ENCODE peak calls at places on chromosomes 3 and 15, in nine cellular contexts. One of them, this sample, is unnamed.

GRCh38 chr3:149955449-149955848 is 15.2 kb downstream of the PFN2 start:
- DNase-seq in NCI-H1105: no peak
- DNase-seq in AG09319: no peak
- DNase-seq in stimulated activated CD4-positive, alpha-beta T cell treated with anti-CD3 and anti-CD28 coated beads, Interleukin-4, amount 100 ng/mL, for 1 hour: no peak
- DNase-seq in upper lobe of right lung: no peak
- DNase-seq in cortex of kidney: no peak
- DNase-seq in AG09309: no peak
- DNase-seq in stimulated activated CD8-positive, alpha-beta memory T cell treated with anti-CD3 and anti-CD28 coated beads, Interleukin-15, amount 100 ng/mL, for 24 hours: no peak
- DNase-seq in non-pigmented ciliary epithelial cell: no peak
- DNase-seq in this sample: no peak

GRCh38 chr3:9727041-9727595 is 4.4 kb upstream of the BRPF1 start:
- DNase-seq in upper lobe of right lung: no peak
- DNase-seq in stimulated activated CD4-positive, alpha-beta T cell treated with anti-CD3 and anti-CD28 coated beads, Interleukin-4, amount 100 ng/mL, for 1 hour: peak; percentile 48
- DNase-seq in AG09319: no peak
- DNase-seq in non-pigmented ciliary epithelial cell: no peak
- DNase-seq in stimulated activated CD8-positive, alpha-beta memory T cell treated with anti-CD3 and anti-CD28 coated beads, Interleukin-15, amount 100 ng/mL, for 24 hours: no peak
- DNase-seq in cortex of kidney: no peak
- DNase-seq in AG09309: no peak
- DNase-seq in NCI-H1105: no peak
- DNase-seq in this sample: no peak

GRCh38 chr3:17579289-17580031 is 163.0 kb downstream of the TBC1D5 start:
- DNase-seq in AG09319: no peak
- DNase-seq in stimulated activated CD8-positive, alpha-beta memory T cell treated with anti-CD3 and anti-CD28 coated beads, Interleukin-15, amount 100 ng/mL, for 24 hours: no peak
- DNase-seq in NCI-H1105: no peak
- DNase-seq in non-pigmented ciliary epithelial cell: no peak
- DNase-seq in upper lobe of right lung: no peak
- DNase-seq in cortex of kidney: no peak
- DNase-seq in stimulated activated CD4-positive, alpha-beta T cell treated with anti-CD3 and anti-CD28 coated beads, Interleukin-4, amount 100 ng/mL, for 1 hour: no peak
- DNase-seq in AG09309: no peak
- DNase-seq in this sample: no peak

GRCh38 chr15:88661041-88661765 is 22.4 kb downstream of the ISG20 start:
- DNase-seq in AG09309: peak; percentile 11
- DNase-seq in cortex of kidney: no peak
- DNase-seq in stimulated activated CD8-positive, alpha-beta memory T cell treated with anti-CD3 and anti-CD28 coated beads, Interleukin-15, amount 100 ng/mL, for 24 hours: no peak
- DNase-seq in upper lobe of right lung: no peak
- DNase-seq in stimulated activated CD4-positive, alpha-beta T cell treated with anti-CD3 and anti-CD28 coated beads, Interleukin-4, amount 100 ng/mL, for 1 hour: no peak
- DNase-seq in NCI-H1105: no peak
- DNase-seq in non-pigmented ciliary epithelial cell: no peak
- DNase-seq in AG09319: peak; percentile 15
- DNase-seq in this sample: peak; percentile 44

GRCh38 chr3:152786977-152787681 is 47.8 kb upstream of the P2RY1 start:
- DNase-seq in stimulated activated CD4-positive, alpha-beta T cell treated with anti-CD3 and anti-CD28 coated beads, Interleukin-4, amount 100 ng/mL, for 1 hour: no peak
- DNase-seq in non-pigmented ciliary epithelial cell: no peak
- DNase-seq in AG09309: no peak
- DNase-seq in NCI-H1105: no peak
- DNase-seq in cortex of kidney: no peak
- DNase-seq in AG09319: no peak
- DNase-seq in stimulated activated CD8-positive, alpha-beta memory T cell treated with anti-CD3 and anti-CD28 coated beads, Interleukin-15, amount 100 ng/mL, for 24 hours: no peak
- DNase-seq in upper lobe of right lung: no peak
- DNase-seq in this sample: no peak

GRCh38 chr15:66614456-66615174 is 48.8 kb upstream of the LCTL start:
- DNase-seq in stimulated activated CD8-positive, alpha-beta memory T cell treated with anti-CD3 and anti-CD28 coated beads, Interleukin-15, amount 100 ng/mL, for 24 hours: no peak
- DNase-seq in stimulated activated CD4-positive, alpha-beta T cell treated with anti-CD3 and anti-CD28 coated beads, Interleukin-4, amount 100 ng/mL, for 1 hour: no peak
- DNase-seq in upper lobe of right lung: no peak
- DNase-seq in NCI-H1105: no peak
- DNase-seq in AG09309: no peak
- DNase-seq in non-pigmented ciliary epithelial cell: no peak
- DNase-seq in AG09319: no peak
- DNase-seq in cortex of kidney: no peak
- DNase-seq in this sample: no peak

GRCh38 chr3:74883690-74884089 is 269.2 kb upstream of the CNTN3 start:
- DNase-seq in AG09319: no peak
- DNase-seq in stimulated activated CD4-positive, alpha-beta T cell treated with anti-CD3 and anti-CD28 coated beads, Interleukin-4, amount 100 ng/mL, for 1 hour: no peak
- DNase-seq in stimulated activated CD8-positive, alpha-beta memory T cell treated with anti-CD3 and anti-CD28 coated beads, Interleukin-15, amount 100 ng/mL, for 24 hours: no peak
- DNase-seq in AG09309: peak; percentile 4
- DNase-seq in non-pigmented ciliary epithelial cell: no peak
- DNase-seq in cortex of kidney: no peak
- DNase-seq in upper lobe of right lung: no peak
- DNase-seq in NCI-H1105: no peak
- DNase-seq in this sample: peak; percentile 1

GRCh38 chr15:31012455-31012854 is 21.0 kb upstream of the MTMR10 start:
- DNase-seq in AG09309: no peak
- DNase-seq in stimulated activated CD8-positive, alpha-beta memory T cell treated with anti-CD3 and anti-CD28 coated beads, Interleukin-15, amount 100 ng/mL, for 24 hours: no peak
- DNase-seq in non-pigmented ciliary epithelial cell: no peak
- DNase-seq in NCI-H1105: no peak
- DNase-seq in stimulated activated CD4-positive, alpha-beta T cell treated with anti-CD3 and anti-CD28 coated beads, Interleukin-4, amount 100 ng/mL, for 1 hour: no peak
- DNase-seq in upper lobe of right lung: no peak
- DNase-seq in cortex of kidney: no peak
- DNase-seq in AG09319: no peak
- DNase-seq in this sample: no peak

GRCh38 chr15:40323953-40324937 is 753 bp downstream of the INAFM2 start:
- DNase-seq in stimulated activated CD4-positive, alpha-beta T cell treated with anti-CD3 and anti-CD28 coated beads, Interleukin-4, amount 100 ng/mL, for 1 hour: peak; percentile 36
- DNase-seq in NCI-H1105: no peak
- DNase-seq in AG09319: no peak
- DNase-seq in AG09309: no peak
- DNase-seq in stimulated activated CD8-positive, alpha-beta memory T cell treated with anti-CD3 and anti-CD28 coated beads, Interleukin-15, amount 100 ng/mL, for 24 hours: no peak
- DNase-seq in non-pigmented ciliary epithelial cell: no peak
- DNase-seq in cortex of kidney: no peak
- DNase-seq in upper lobe of right lung: peak; percentile 79
- DNase-seq in this sample: no peak

GRCh38 chr3:48569400-48569799 is 5.8 kb upstream of the UCN2 start:
- DNase-seq in AG09319: no peak
- DNase-seq in upper lobe of right lung: no peak
- DNase-seq in AG09309: no peak
- DNase-seq in NCI-H1105: no peak
- DNase-seq in stimulated activated CD8-positive, alpha-beta memory T cell treated with anti-CD3 and anti-CD28 coated beads, Interleukin-15, amount 100 ng/mL, for 24 hours: no peak
- DNase-seq in stimulated activated CD4-positive, alpha-beta T cell treated with anti-CD3 and anti-CD28 coated beads, Interleukin-4, amount 100 ng/mL, for 1 hour: no peak
- DNase-seq in cortex of kidney: no peak
- DNase-seq in non-pigmented ciliary epithelial cell: no peak
- DNase-seq in this sample: no peak

GRCh38 chr3:72848703-72849081 is 447 bp upstream of the SHQ1 start:
- DNase-seq in stimulated activated CD8-positive, alpha-beta memory T cell treated with anti-CD3 and anti-CD28 coated beads, Interleukin-15, amount 100 ng/mL, for 24 hours: no peak
- DNase-seq in upper lobe of right lung: no peak
- DNase-seq in AG09309: no peak
- DNase-seq in AG09319: no peak
- DNase-seq in NCI-H1105: peak; percentile 29
- DNase-seq in non-pigmented ciliary epithelial cell: no peak
- DNase-seq in stimulated activated CD4-positive, alpha-beta T cell treated with anti-CD3 and anti-CD28 coated beads, Interleukin-4, amount 100 ng/mL, for 1 hour: no peak
- DNase-seq in cortex of kidney: no peak
- DNase-seq in this sample: no peak

GRCh38 chr3:170003881-170004356 is 33.9 kb upstream of the GPR160 start:
- DNase-seq in AG09319: no peak
- DNase-seq in stimulated activated CD4-positive, alpha-beta T cell treated with anti-CD3 and anti-CD28 coated beads, Interleukin-4, amount 100 ng/mL, for 1 hour: no peak
- DNase-seq in NCI-H1105: no peak
- DNase-seq in upper lobe of right lung: no peak
- DNase-seq in AG09309: no peak
- DNase-seq in non-pigmented ciliary epithelial cell: no peak
- DNase-seq in cortex of kidney: no peak
- DNase-seq in stimulated activated CD8-positive, alpha-beta memory T cell treated with anti-CD3 and anti-CD28 coated beads, Interleukin-15, amount 100 ng/mL, for 24 hours: no peak
- DNase-seq in this sample: no peak

GRCh38 chr15:73744293-73744692 is 8.9 kb downstream of the INSYN1 start:
- DNase-seq in upper lobe of right lung: no peak
- DNase-seq in stimulated activated CD4-positive, alpha-beta T cell treated with anti-CD3 and anti-CD28 coated beads, Interleukin-4, amount 100 ng/mL, for 1 hour: no peak
- DNase-seq in cortex of kidney: no peak
- DNase-seq in AG09319: no peak
- DNase-seq in AG09309: no peak
- DNase-seq in non-pigmented ciliary epithelial cell: no peak
- DNase-seq in NCI-H1105: no peak
- DNase-seq in stimulated activated CD8-positive, alpha-beta memory T cell treated with anti-CD3 and anti-CD28 coated beads, Interleukin-15, amount 100 ng/mL, for 24 hours: no peak
- DNase-seq in this sample: no peak

GRCh38 chr3:40453933-40454332 is 3.2 kb upstream of the RPL14 start:
- DNase-seq in stimulated activated CD4-positive, alpha-beta T cell treated with anti-CD3 and anti-CD28 coated beads, Interleukin-4, amount 100 ng/mL, for 1 hour: no peak
- DNase-seq in stimulated activated CD8-positive, alpha-beta memory T cell treated with anti-CD3 and anti-CD28 coated beads, Interleukin-15, amount 100 ng/mL, for 24 hours: no peak
- DNase-seq in cortex of kidney: no peak
- DNase-seq in AG09319: no peak
- DNase-seq in non-pigmented ciliary epithelial cell: no peak
- DNase-seq in NCI-H1105: no peak
- DNase-seq in AG09309: no peak
- DNase-seq in upper lobe of right lung: no peak
- DNase-seq in this sample: no peak

GRCh38 chr3:122314467-122314866 is 10.6 kb upstream of the CSTA start:
- DNase-seq in stimulated activated CD8-positive, alpha-beta memory T cell treated with anti-CD3 and anti-CD28 coated beads, Interleukin-15, amount 100 ng/mL, for 24 hours: no peak
- DNase-seq in non-pigmented ciliary epithelial cell: no peak
- DNase-seq in AG09309: no peak
- DNase-seq in NCI-H1105: no peak
- DNase-seq in stimulated activated CD4-positive, alpha-beta T cell treated with anti-CD3 and anti-CD28 coated beads, Interleukin-4, amount 100 ng/mL, for 1 hour: no peak
- DNase-seq in AG09319: no peak
- DNase-seq in cortex of kidney: no peak
- DNase-seq in upper lobe of right lung: no peak
- DNase-seq in this sample: no peak

GRCh38 chr3:100782906-100783305 is 73.6 kb downstream of the TFG start:
- DNase-seq in upper lobe of right lung: no peak
- DNase-seq in cortex of kidney: no peak
- DNase-seq in stimulated activated CD4-positive, alpha-beta T cell treated with anti-CD3 and anti-CD28 coated beads, Interleukin-4, amount 100 ng/mL, for 1 hour: no peak
- DNase-seq in non-pigmented ciliary epithelial cell: no peak
- DNase-seq in AG09309: no peak
- DNase-seq in stimulated activated CD8-positive, alpha-beta memory T cell treated with anti-CD3 and anti-CD28 coated beads, Interleukin-15, amount 100 ng/mL, for 24 hours: no peak
- DNase-seq in AG09319: no peak
- DNase-seq in NCI-H1105: no peak
- DNase-seq in this sample: no peak

GRCh38 chr3:127000128-127000527 is 17.2 kb downstream of the PLXNA1 start:
- DNase-seq in AG09309: no peak
- DNase-seq in NCI-H1105: no peak
- DNase-seq in AG09319: no peak
- DNase-seq in cortex of kidney: no peak
- DNase-seq in upper lobe of right lung: no peak
- DNase-seq in stimulated activated CD4-positive, alpha-beta T cell treated with anti-CD3 and anti-CD28 coated beads, Interleukin-4, amount 100 ng/mL, for 1 hour: no peak
- DNase-seq in non-pigmented ciliary epithelial cell: no peak
- DNase-seq in stimulated activated CD8-positive, alpha-beta memory T cell treated with anti-CD3 and anti-CD28 coated beads, Interleukin-15, amount 100 ng/mL, for 24 hours: no peak
- DNase-seq in this sample: no peak

GRCh38 chr3:56157693-56158092 is 310.6 kb downstream of the ERC2 start:
- DNase-seq in NCI-H1105: no peak
- DNase-seq in AG09309: peak; percentile 29
- DNase-seq in non-pigmented ciliary epithelial cell: no peak
- DNase-seq in AG09319: no peak
- DNase-seq in stimulated activated CD8-positive, alpha-beta memory T cell treated with anti-CD3 and anti-CD28 coated beads, Interleukin-15, amount 100 ng/mL, for 24 hours: no peak
- DNase-seq in upper lobe of right lung: no peak
- DNase-seq in stimulated activated CD4-positive, alpha-beta T cell treated with anti-CD3 and anti-CD28 coated beads, Interleukin-4, amount 100 ng/mL, for 1 hour: no peak
- DNase-seq in cortex of kidney: no peak
- DNase-seq in this sample: no peak

GRCh38 chr15:83848315-83849050 is 194.6 kb downstream of the ADAMTSL3 start:
- DNase-seq in AG09319: peak; percentile 71
- DNase-seq in non-pigmented ciliary epithelial cell: peak; percentile 94
- DNase-seq in stimulated activated CD8-positive, alpha-beta memory T cell treated with anti-CD3 and anti-CD28 coated beads, Interleukin-15, amount 100 ng/mL, for 24 hours: no peak
- DNase-seq in stimulated activated CD4-positive, alpha-beta T cell treated with anti-CD3 and anti-CD28 coated beads, Interleukin-4, amount 100 ng/mL, for 1 hour: no peak
- DNase-seq in NCI-H1105: no peak
- DNase-seq in AG09309: peak; percentile 58
- DNase-seq in cortex of kidney: no peak
- DNase-seq in upper lobe of right lung: no peak
- DNase-seq in this sample: peak; percentile 31

GRCh38 chr15:60426870-60427528 is 29.2 kb upstream of the ANXA2 start:
- DNase-seq in AG09319: no peak
- DNase-seq in stimulated activated CD8-positive, alpha-beta memory T cell treated with anti-CD3 and anti-CD28 coated beads, Interleukin-15, amount 100 ng/mL, for 24 hours: no peak
- DNase-seq in cortex of kidney: no peak
- DNase-seq in stimulated activated CD4-positive, alpha-beta T cell treated with anti-CD3 and anti-CD28 coated beads, Interleukin-4, amount 100 ng/mL, for 1 hour: no peak
- DNase-seq in upper lobe of right lung: no peak
- DNase-seq in non-pigmented ciliary epithelial cell: no peak
- DNase-seq in AG09309: peak; percentile 45
- DNase-seq in NCI-H1105: no peak
- DNase-seq in this sample: no peak

GRCh38 chr15:55873024-55873745 is 120.2 kb downstream of the NEDD4 start:
- DNase-seq in AG09319: no peak
- DNase-seq in cortex of kidney: no peak
- DNase-seq in upper lobe of right lung: no peak
- DNase-seq in non-pigmented ciliary epithelial cell: no peak
- DNase-seq in AG09309: no peak
- DNase-seq in stimulated activated CD4-positive, alpha-beta T cell treated with anti-CD3 and anti-CD28 coated beads, Interleukin-4, amount 100 ng/mL, for 1 hour: no peak
- DNase-seq in NCI-H1105: no peak
- DNase-seq in stimulated activated CD8-positive, alpha-beta memory T cell treated with anti-CD3 and anti-CD28 coated beads, Interleukin-15, amount 100 ng/mL, for 24 hours: no peak
- DNase-seq in this sample: no peak

GRCh38 chr3:41498847-41499246 is 299.5 kb downstream of the CTNNB1 start:
- DNase-seq in cortex of kidney: no peak
- DNase-seq in AG09309: no peak
- DNase-seq in NCI-H1105: no peak
- DNase-seq in upper lobe of right lung: no peak
- DNase-seq in stimulated activated CD4-positive, alpha-beta T cell treated with anti-CD3 and anti-CD28 coated beads, Interleukin-4, amount 100 ng/mL, for 1 hour: no peak
- DNase-seq in stimulated activated CD8-positive, alpha-beta memory T cell treated with anti-CD3 and anti-CD28 coated beads, Interleukin-15, amount 100 ng/mL, for 24 hours: no peak
- DNase-seq in non-pigmented ciliary epithelial cell: no peak
- DNase-seq in AG09319: no peak
- DNase-seq in this sample: no peak

GRCh38 chr15:78570710-78571109 is 5.4 kb downstream of the CHRNA5 start:
- DNase-seq in stimulated activated CD8-positive, alpha-beta memory T cell treated with anti-CD3 and anti-CD28 coated beads, Interleukin-15, amount 100 ng/mL, for 24 hours: no peak
- DNase-seq in AG09309: no peak
- DNase-seq in non-pigmented ciliary epithelial cell: no peak
- DNase-seq in upper lobe of right lung: no peak
- DNase-seq in cortex of kidney: no peak
- DNase-seq in stimulated activated CD4-positive, alpha-beta T cell treated with anti-CD3 and anti-CD28 coated beads, Interleukin-4, amount 100 ng/mL, for 1 hour: no peak
- DNase-seq in NCI-H1105: no peak
- DNase-seq in AG09319: no peak
- DNase-seq in this sample: no peak

GRCh38 chr3:11095932-11096265 is 58.4 kb upstream of the HRH1 start:
- DNase-seq in stimulated activated CD4-positive, alpha-beta T cell treated with anti-CD3 and anti-CD28 coated beads, Interleukin-4, amount 100 ng/mL, for 1 hour: no peak
- DNase-seq in cortex of kidney: no peak
- DNase-seq in stimulated activated CD8-positive, alpha-beta memory T cell treated with anti-CD3 and anti-CD28 coated beads, Interleukin-15, amount 100 ng/mL, for 24 hours: no peak
- DNase-seq in AG09309: no peak
- DNase-seq in non-pigmented ciliary epithelial cell: no peak
- DNase-seq in AG09319: no peak
- DNase-seq in upper lobe of right lung: no peak
- DNase-seq in NCI-H1105: no peak
- DNase-seq in this sample: no peak

GRCh38 chr15:41022487-41023090 is 69.3 kb downstream of the CHAC1 start:
- DNase-seq in stimulated activated CD8-positive, alpha-beta memory T cell treated with anti-CD3 and anti-CD28 coated beads, Interleukin-15, amount 100 ng/mL, for 24 hours: no peak
- DNase-seq in AG09309: peak; percentile 27
- DNase-seq in upper lobe of right lung: no peak
- DNase-seq in non-pigmented ciliary epithelial cell: no peak
- DNase-seq in NCI-H1105: no peak
- DNase-seq in stimulated activated CD4-positive, alpha-beta T cell treated with anti-CD3 and anti-CD28 coated beads, Interleukin-4, amount 100 ng/mL, for 1 hour: peak; percentile 19
- DNase-seq in cortex of kidney: no peak
- DNase-seq in AG09319: peak; percentile 36
- DNase-seq in this sample: peak; percentile 16

GRCh38 chr3:177345049-177345972 is 148.0 kb upstream of the TBL1XR1 start:
- DNase-seq in cortex of kidney: no peak
- DNase-seq in stimulated activated CD4-positive, alpha-beta T cell treated with anti-CD3 and anti-CD28 coated beads, Interleukin-4, amount 100 ng/mL, for 1 hour: peak; percentile 56
- DNase-seq in stimulated activated CD8-positive, alpha-beta memory T cell treated with anti-CD3 and anti-CD28 coated beads, Interleukin-15, amount 100 ng/mL, for 24 hours: no peak
- DNase-seq in NCI-H1105: peak; percentile 74
- DNase-seq in AG09309: peak; percentile 86
- DNase-seq in upper lobe of right lung: peak; percentile 82
- DNase-seq in non-pigmented ciliary epithelial cell: peak; percentile 94
- DNase-seq in AG09319: peak; percentile 91
- DNase-seq in this sample: peak; percentile 83

GRCh38 chr15:46848704-46849103 is 868.6 kb upstream of the SEMA6D start:
- DNase-seq in upper lobe of right lung: no peak
- DNase-seq in stimulated activated CD4-positive, alpha-beta T cell treated with anti-CD3 and anti-CD28 coated beads, Interleukin-4, amount 100 ng/mL, for 1 hour: no peak
- DNase-seq in AG09319: no peak
- DNase-seq in non-pigmented ciliary epithelial cell: no peak
- DNase-seq in cortex of kidney: no peak
- DNase-seq in AG09309: no peak
- DNase-seq in NCI-H1105: no peak
- DNase-seq in stimulated activated CD8-positive, alpha-beta memory T cell treated with anti-CD3 and anti-CD28 coated beads, Interleukin-15, amount 100 ng/mL, for 24 hours: no peak
- DNase-seq in this sample: peak; percentile 17

GRCh38 chr3:47661121-47661752 is 82.6 kb upstream of the CSPG5 start:
- DNase-seq in stimulated activated CD8-positive, alpha-beta memory T cell treated with anti-CD3 and anti-CD28 coated beads, Interleukin-15, amount 100 ng/mL, for 24 hours: no peak
- DNase-seq in non-pigmented ciliary epithelial cell: no peak
- DNase-seq in stimulated activated CD4-positive, alpha-beta T cell treated with anti-CD3 and anti-CD28 coated beads, Interleukin-4, amount 100 ng/mL, for 1 hour: no peak
- DNase-seq in AG09309: no peak
- DNase-seq in upper lobe of right lung: no peak
- DNase-seq in AG09319: peak; percentile 4
- DNase-seq in cortex of kidney: no peak
- DNase-seq in NCI-H1105: no peak
- DNase-seq in this sample: no peak

GRCh38 chr3:28586325-28586724 is 237.7 kb upstream of the AZI2 start:
- DNase-seq in cortex of kidney: no peak
- DNase-seq in stimulated activated CD4-positive, alpha-beta T cell treated with anti-CD3 and anti-CD28 coated beads, Interleukin-4, amount 100 ng/mL, for 1 hour: no peak
- DNase-seq in upper lobe of right lung: no peak
- DNase-seq in NCI-H1105: no peak
- DNase-seq in non-pigmented ciliary epithelial cell: no peak
- DNase-seq in AG09319: no peak
- DNase-seq in stimulated activated CD8-positive, alpha-beta memory T cell treated with anti-CD3 and anti-CD28 coated beads, Interleukin-15, amount 100 ng/mL, for 24 hours: no peak
- DNase-seq in AG09309: no peak
- DNase-seq in this sample: no peak

GRCh38 chr3:195756935-195757302 is 36.1 kb downstream of the MUC20 start:
- DNase-seq in stimulated activated CD4-positive, alpha-beta T cell treated with anti-CD3 and anti-CD28 coated beads, Interleukin-4, amount 100 ng/mL, for 1 hour: no peak
- DNase-seq in NCI-H1105: no peak
- DNase-seq in AG09309: no peak
- DNase-seq in AG09319: no peak
- DNase-seq in upper lobe of right lung: no peak
- DNase-seq in non-pigmented ciliary epithelial cell: no peak
- DNase-seq in stimulated activated CD8-positive, alpha-beta memory T cell treated with anti-CD3 and anti-CD28 coated beads, Interleukin-15, amount 100 ng/mL, for 24 hours: no peak
- DNase-seq in cortex of kidney: no peak
- DNase-seq in this sample: no peak

GRCh38 chr3:194852836-194853508 is 167.3 kb downstream of the FAM43A start:
- DNase-seq in NCI-H1105: peak; percentile 36
- DNase-seq in stimulated activated CD4-positive, alpha-beta T cell treated with anti-CD3 and anti-CD28 coated beads, Interleukin-4, amount 100 ng/mL, for 1 hour: no peak
- DNase-seq in AG09309: no peak
- DNase-seq in non-pigmented ciliary epithelial cell: no peak
- DNase-seq in stimulated activated CD8-positive, alpha-beta memory T cell treated with anti-CD3 and anti-CD28 coated beads, Interleukin-15, amount 100 ng/mL, for 24 hours: no peak
- DNase-seq in cortex of kidney: no peak
- DNase-seq in AG09319: no peak
- DNase-seq in upper lobe of right lung: no peak
- DNase-seq in this sample: no peak